ENCODE peak calls at places on chromosomes 13 and 19, in five cellular contexts. K, X, Y, J and Z are unnamed samples.

GRCh38 chr19:39200818-39201145 is 3.3 kb downstream of the SYCN start:
- DNase-seq in K (no peak), X (no peak), Y (no peak), J (no peak), Z (no peak)

GRCh38 chr13:26007774-26008173 is 44.0 kb downstream of the SHISA2 start:
- DNase-seq in K (no peak), X (no peak), Y (no peak), J (no peak), Z (no peak)

GRCh38 chr19:40633207-40633606 is 32.0 kb downstream of the LTBP4 start:
- DNase-seq in K (no peak), X (no peak), Y (no peak), J (no peak), Z (no peak)

GRCh38 chr19:54390942-54391577 is 24.2 kb upstream of the TTYH1 start:
- DNase-seq in K (peak; percentile 66), X (peak; percentile 60), Y (no peak), J (peak; percentile 68), Z (peak; percentile 55)

GRCh38 chr19:1417145-1417544 is 9.8 kb downstream of the DAZAP1 start:
- DNase-seq in K (no peak), X (no peak), Y (no peak), J (no peak), Z (no peak)

GRCh38 chr19:28065026-28065425 is 1147.9 kb downstream of the UQCRFS1 start:
- DNase-seq in K (no peak), X (no peak), Y (no peak), J (no peak), Z (no peak)

GRCh38 chr19:15445807-15446376 is 3.9 kb downstream of the WIZ start:
- DNase-seq in K (no peak), X (no peak), Y (peak; percentile 50), J (no peak), Z (no peak)

GRCh38 chr19:19655051-19655594 is 8.4 kb downstream of the ATP13A1 start:
- DNase-seq in K (no peak), X (no peak), Y (no peak), J (no peak), Z (no peak)

GRCh38 chr19:32269831-32270230 is 75.6 kb upstream of the ZNF507 start:
- DNase-seq in K (no peak), X (no peak), Y (no peak), J (no peak), Z (no peak)

GRCh38 chr19:2494447-2495129 is 18.7 kb downstream of the GADD45B start:
- DNase-seq in K (peak; percentile 47), X (peak; percentile 25), Y (peak; percentile 69), J (no peak), Z (peak; percentile 63)

GRCh38 chr13:52892925-52893324 is 44.5 kb upstream of the PCDH8 start:
- DNase-seq in K (no peak), X (no peak), Y (no peak), J (no peak), Z (no peak)

GRCh38 chr19:29378543-29379105 is 147.2 kb upstream of the VSTM2B start:
- DNase-seq in K (no peak), X (peak; percentile 1), Y (no peak), J (no peak), Z (no peak)

GRCh38 chr13:31424130-31424729 is 224.5 kb downstream of the B3GLCT start:
- DNase-seq in K (peak; percentile 59), X (peak; percentile 66), Y (peak; percentile 30), J (peak; percentile 83), Z (peak; percentile 60)

GRCh38 chr19:33387351-33388230 is 14.1 kb downstream of the CEBPG start:
- DNase-seq in K (no peak), X (no peak), Y (no peak), J (no peak), Z (no peak)

GRCh38 chr13:106573279-106573831 is 5.4 kb upstream of the ARGLU1 start:
- DNase-seq in K (no peak), X (no peak), Y (no peak), J (no peak), Z (no peak)

GRCh38 chr19:54481326-54481930 is 8.3 kb upstream of the CDC42EP5 start:
- DNase-seq in K (peak; percentile 47), X (no peak), Y (no peak), J (peak; percentile 64), Z (no peak)

GRCh38 chr19:14381689-14382474 is 638 bp downstream of the ADGRE5 start:
- DNase-seq in K (peak; percentile 81), X (no peak), Y (peak; percentile 55), J (no peak), Z (no peak)

GRCh38 chr13:80476953-80477352 is 136.0 kb upstream of the SPRY2 start:
- DNase-seq in K (no peak), X (no peak), Y (no peak), J (no peak), Z (no peak)

GRCh38 chr19:11028146-11028545 is 61.1 kb upstream of the LDLR start:
- DNase-seq in K (no peak), X (no peak), Y (no peak), J (no peak), Z (no peak)

GRCh38 chr13:21040120-21040834 is 21.1 kb downstream of the LATS2 start:
- DNase-seq in K (no peak), X (no peak), Y (no peak), J (no peak), Z (no peak)

GRCh38 chr13:46278474-46278873 is 66.7 kb downstream of the LRRC63 start:
- DNase-seq in K (no peak), X (no peak), Y (no peak), J (no peak), Z (no peak)

GRCh38 chr13:81639984-81640582 is 1299.2 kb upstream of the SPRY2 start:
- DNase-seq in K (no peak), X (no peak), Y (no peak), J (peak; percentile 8), Z (peak; percentile 9)

GRCh38 chr19:53019684-53020083 is 6.0 kb downstream of the ERVV-1 start:
- DNase-seq in K (peak; percentile 18), X (no peak), Y (no peak), J (peak; percentile 34), Z (peak; percentile 69)

GRCh38 chr19:51448011-51448744 is 10.1 kb downstream of the SIGLEC8 start:
- DNase-seq in K (peak; percentile 60), X (no peak), Y (no peak), J (no peak), Z (no peak)

GRCh38 chr19:33629826-33630375 is 8.1 kb downstream of the CHST8 start:
- DNase-seq in K (no peak), X (no peak), Y (no peak), J (no peak), Z (no peak)

GRCh38 chr19:7426986-7427385 is 61.8 kb downstream of the PEX11G start:
- DNase-seq in K (peak; percentile 52), X (no peak), Y (no peak), J (no peak), Z (no peak)

GRCh38 chr13:23599083-23599925 is 29.1 kb downstream of the TNFRSF19 start:
- DNase-seq in K (no peak), X (no peak), Y (no peak), J (no peak), Z (no peak)

GRCh38 chr13:45194081-45194939 is 6.5 kb downstream of the KCTD4 start:
- DNase-seq in K (no peak), X (no peak), Y (no peak), J (peak; percentile 26), Z (peak; percentile 20)